ENCODE peak calls at places on chromosomes 7 and 10, in five cellular contexts. W is psoas muscle, S is upper lobe of right lung, B is HAP-1, A is mammary epithelial cell. U is an unnamed sample.

GRCh38 chr7:132930881-132931280 is 151.0 kb downstream of the CHCHD3 start:
- DNase-seq in S (no peak), B (no peak), A (no peak), W (no peak), U (no peak)

GRCh38 chr10:97307441-97307840 is 11.6 kb upstream of the FRAT1 start:
- DNase-seq in A (no peak), S (no peak), B (no peak), W (no peak), U (no peak)

GRCh38 chr10:96998329-96998888 is 166.3 kb downstream of the LCOR start:
- DNase-seq in A (no peak), W (no peak), S (no peak), B (no peak), U (no peak)

GRCh38 chr10:101878869-101879268 is 35.3 kb upstream of the KCNIP2 start:
- DNase-seq in B (no peak), A (no peak), S (no peak), W (no peak), U (no peak)

GRCh38 chr10:130790339-130790738 is 521.2 kb downstream of the TCERG1L start:
- DNase-seq in A (no peak), S (no peak), B (no peak), W (no peak), U (no peak)

GRCh38 chr7:120272896-120273475 is at the start of gene KCND2:
- DNase-seq in S (peak; percentile 48), B (no peak), A (no peak), W (peak; percentile 47), U (no peak)

GRCh38 chr10:116540814-116541213 is 4.9 kb upstream of the PNLIP start:
- DNase-seq in A (no peak), S (no peak), B (no peak), W (no peak), U (no peak)

GRCh38 chr10:16491933-16492332 is 29.7 kb downstream of the C1QL3 start:
- DNase-seq in S (no peak), W (no peak), B (no peak), A (no peak), U (no peak)

GRCh38 chr7:25495342-25495855 is 267.1 kb upstream of the NPVF start:
- DNase-seq in B (no peak), W (no peak), A (no peak), S (no peak), U (no peak)

GRCh38 chr10:178208-178607 is 43.0 kb downstream of the ZMYND11 start:
- DNase-seq in B (peak; percentile 48), S (no peak), A (peak; percentile 19), W (no peak), U (no peak)

GRCh38 chr7:112420236-112420945 is 29.9 kb upstream of the IFRD1 start:
- DNase-seq in S (no peak), W (no peak), B (peak; percentile 70), A (peak; percentile 53), U (no peak)

GRCh38 chr10:46270086-46270811 is 16.5 kb upstream of the ANTXRL start:
- DNase-seq in B (no peak), S (no peak), A (peak; percentile 12), W (no peak), U (no peak)

GRCh38 chr10:5047912-5048628 is 44.4 kb upstream of the AKR1C2 start:
- DNase-seq in S (no peak), A (peak; percentile 61), B (no peak), W (no peak), U (no peak)

GRCh38 chr10:44968101-44968886 is 8.7 kb downstream of the RASSF4 start:
- DNase-seq in S (no peak), W (peak; percentile 71), B (no peak), A (no peak), U (peak; percentile 57)

GRCh38 chr10:81405399-81405798 is 469.6 kb upstream of the NRG3 start:
- DNase-seq in S (no peak), B (no peak), A (no peak), W (no peak), U (no peak)

GRCh38 chr10:74898201-74898976 is 72.0 kb downstream of the KAT6B start:
- DNase-seq in B (no peak), W (no peak), S (no peak), A (peak; percentile 56), U (no peak)

GRCh38 chr7:122423591-122423990 is 119.0 kb upstream of the FEZF1 start:
- DNase-seq in A (peak; percentile 43), S (no peak), B (no peak), W (no peak), U (no peak)

GRCh38 chr10:95443636-95444035 is 117.5 kb downstream of the SORBS1 start:
- DNase-seq in A (no peak), S (no peak), B (no peak), W (no peak), U (no peak)

GRCh38 chr10:35007858-35008301 is 82.3 kb downstream of the CUL2 start:
- DNase-seq in W (no peak), B (no peak), A (no peak), S (no peak), U (no peak)

GRCh38 chr10:50622497-50623298 is 1.1 kb downstream of the SGMS1 start:
- DNase-seq in S (peak; percentile 68), B (no peak), A (no peak), W (peak; percentile 64), U (peak; percentile 74)

GRCh38 chr10:60206735-60207134 is 182.9 kb downstream of the ANK3 start:
- DNase-seq in S (no peak), A (peak; percentile 57), W (no peak), B (no peak), U (no peak)

GRCh38 chr7:30202671-30203070 is 67.9 kb downstream of the MTURN start:
- DNase-seq in A (no peak), B (peak; percentile 54), W (no peak), S (no peak), U (no peak)

GRCh38 chr10:60003709-60004191 is 97.4 kb upstream of the CCDC6 start:
- DNase-seq in S (no peak), A (no peak), W (no peak), B (no peak), U (no peak)

GRCh38 chr10:42991442-42992098 is 85.3 kb upstream of the RET start:
- DNase-seq in A (no peak), S (no peak), W (no peak), B (no peak), U (peak; percentile 34)

GRCh38 chr10:44463511-44464121 is 78.7 kb upstream of the CXCL12 start:
- DNase-seq in W (no peak), A (no peak), B (no peak), S (no peak), U (no peak)

GRCh38 chr10:51718804-51719291 is 19.5 kb upstream of the CSTF2T start:
- DNase-seq in A (peak; percentile 56), B (no peak), S (no peak), W (no peak), U (no peak)

GRCh38 chr7:483656-484364 is 35.8 kb downstream of the PDGFA start:
- DNase-seq in A (no peak), S (peak; percentile 27), W (peak; percentile 5), B (no peak), U (no peak)

GRCh38 chr7:130595986-130596385 is 72.6 kb downstream of the COPG2 start:
- DNase-seq in B (no peak), A (no peak), S (no peak), W (no peak), U (no peak)

GRCh38 chr7:30062587-30062986 is 34.4 kb downstream of the PLEKHA8 start:
- DNase-seq in A (peak; percentile 5), W (no peak), B (peak; percentile 55), S (no peak), U (no peak)

GRCh38 chr10:90658791-90659190 is 199.0 kb downstream of the HTR7 start:
- DNase-seq in A (no peak), W (no peak), S (no peak), B (no peak), U (no peak)

GRCh38 chr10:129880191-129880590 is 83.9 kb downstream of the EBF3 start:
- DNase-seq in W (no peak), S (no peak), B (no peak), A (no peak), U (no peak)

GRCh38 chr7:96084880-96085551 is 236.9 kb downstream of the SLC25A13 start:
- DNase-seq in B (peak; percentile 51), S (no peak), W (no peak), A (peak; percentile 85), U (no peak)

GRCh38 chr10:57799625-57800024 is 468.1 kb downstream of the IPMK start:
- DNase-seq in S (no peak), B (peak; percentile 75), W (no peak), A (peak; percentile 83), U (no peak)

GRCh38 chr7:42071372-42072261 is 165.4 kb downstream of the GLI3 start:
- DNase-seq in S (no peak), A (peak; percentile 72), W (no peak), B (peak; percentile 12), U (no peak)
- H3K4me1 ChIP-seq in S (no peaks in the 10 kb centered on the region), A (peaks cover 21% of the 10 kb centered on the region), W (peaks cover 10% of the 10 kb centered on the region), B (peaks cover 38% of the 10 kb centered on the region), U (no peaks in the 10 kb centered on the region)

DNA sequence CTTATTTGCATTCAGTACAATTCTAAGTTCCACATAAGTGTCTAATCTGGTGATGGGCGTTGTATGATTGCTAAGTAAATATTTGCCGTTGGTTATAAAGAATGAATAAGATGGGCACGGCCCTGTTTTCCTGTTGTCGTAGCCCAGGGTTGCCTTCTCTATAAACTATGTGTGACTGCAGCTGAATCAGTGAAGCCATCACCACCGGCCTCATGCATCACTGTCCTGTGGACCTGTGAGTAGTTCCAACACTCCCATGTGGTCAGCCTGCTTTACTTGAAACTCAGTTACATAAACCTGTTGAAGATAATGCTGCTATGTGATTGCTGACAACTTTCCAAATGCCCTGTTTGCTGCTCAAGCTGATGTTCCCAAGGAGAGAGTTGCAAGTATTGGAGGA is 21.6 kb upstream of the KLF6 start:
- DNase-seq in S (no peak), A (peak; percentile 95), W (no peak), B (no peak), U (no peak)
- H3K4me1 ChIP-seq in S (peaks cover 71% of the 10 kb centered on the region), A (peaks cover 56% of the 10 kb centered on the region), W (peaks cover 74% of the 10 kb centered on the region), B (no peaks in the 10 kb centered on the region), U (peaks cover 50% of the 10 kb centered on the region)

DNA sequence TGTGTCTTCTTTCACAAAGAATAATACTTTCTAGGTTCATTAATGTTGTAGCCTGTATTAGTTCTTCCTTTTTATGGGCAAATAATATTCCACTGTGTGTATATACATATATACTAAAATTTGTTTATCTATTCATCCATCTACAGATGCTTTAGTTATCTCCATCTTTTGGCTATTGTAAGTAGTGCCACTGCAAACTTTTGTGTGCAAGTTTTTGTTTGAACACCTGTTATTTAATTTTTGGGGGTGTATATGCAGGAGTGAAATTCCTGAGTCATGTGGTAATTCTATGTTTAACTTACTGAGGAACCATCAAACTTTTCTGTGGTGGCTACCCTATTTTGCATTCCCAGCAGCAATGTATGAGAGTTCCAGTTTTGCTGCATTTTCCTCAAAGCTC is 37.7 kb upstream of the AGR3 start:
- DNase-seq in B (no peak), W (no peak), S (no peak), A (no peak), U (no peak)
- H3K4me1 ChIP-seq in B (no peaks in the 10 kb centered on the region), W (no peaks in the 10 kb centered on the region), S (no peaks in the 10 kb centered on the region), A (peaks cover 34% of the 10 kb centered on the region), U (peaks cover 13% of the 10 kb centered on the region)

GRCh38 chr7:5379576-5379975 is 44.1 kb downstream of the TNRC18 start:
- DNase-seq in B (no peak), S (no peak), A (no peak), W (no peak), U (no peak)
- H3K4me1 ChIP-seq in B (no peaks in the 10 kb centered on the region), S (peaks cover 39% of the 10 kb centered on the region), A (no peaks in the 10 kb centered on the region), W (peaks cover 22% of the 10 kb centered on the region), U (peaks cover 5% of the 10 kb centered on the region)

GRCh38 chr10:13706175-13706574 is 119.4 kb downstream of the PRPF18 start:
- DNase-seq in W (no peak), S (no peak), A (no peak), B (no peak), U (no peak)
- H3K4me1 ChIP-seq in W (peaks cover 26% of the 10 kb centered on the region), S (peaks cover 27% of the 10 kb centered on the region), A (peaks cover 28% of the 10 kb centered on the region), B (no peaks in the 10 kb centered on the region), U (no peaks in the 10 kb centered on the region)